ENCODE peak calls at places on chromosomes 16 and 17, in eight cellular contexts. One of them, this sample, is unnamed.
A peak's percentile ranks its signal among the peaks of the same experiment; 100 is the strongest.

GRCh38 chr17:75340636-75341035 is 51.4 kb upstream of the SLC25A19 start:
- DNase-seq in HCT116: no peak
- DNase-seq in hepatocyte: no peak
- DNase-seq in PC-3: no peak
- DNase-seq in SK-N-SH: no peak
- DNase-seq in GM23248: peak; percentile 60
- DNase-seq in MM.1S: no peak
- DNase-seq in neural progenitor cell: no peak
- DNase-seq in this sample: no peak

GRCh38 chr17:76546556-76547182 is 6.8 kb downstream of the PRCD start:
- DNase-seq in HCT116: no peak
- DNase-seq in hepatocyte: no peak
- DNase-seq in PC-3: peak; percentile 99
- DNase-seq in SK-N-SH: peak; percentile 23
- DNase-seq in GM23248: peak; percentile 93
- DNase-seq in MM.1S: no peak
- DNase-seq in neural progenitor cell: no peak
- DNase-seq in this sample: no peak

GRCh38 chr16:81279375-81279774 is 35.4 kb upstream of the GAN start:
- DNase-seq in HCT116: no peak
- DNase-seq in hepatocyte: no peak
- DNase-seq in PC-3: peak; percentile 23
- DNase-seq in SK-N-SH: no peak
- DNase-seq in GM23248: peak; percentile 62
- DNase-seq in MM.1S: no peak
- DNase-seq in neural progenitor cell: no peak
- DNase-seq in this sample: no peak

GRCh38 chr17:1000597-1001490 is 3.9 kb downstream of the TIMM22 start:
- DNase-seq in HCT116: no peak
- DNase-seq in hepatocyte: peak; percentile 42
- DNase-seq in PC-3: no peak
- DNase-seq in SK-N-SH: no peak
- DNase-seq in GM23248: peak; percentile 51
- DNase-seq in MM.1S: no peak
- DNase-seq in neural progenitor cell: no peak
- DNase-seq in this sample: no peak

GRCh38 chr16:3171855-3172593 is 16.0 kb upstream of the OR1F1 start:
- DNase-seq in HCT116: no peak
- DNase-seq in hepatocyte: no peak
- DNase-seq in PC-3: no peak
- DNase-seq in SK-N-SH: peak; percentile 51
- DNase-seq in GM23248: peak; percentile 15
- DNase-seq in MM.1S: peak; percentile 44
- DNase-seq in neural progenitor cell: peak; percentile 49
- DNase-seq in this sample: no peak

GRCh38 chr16:9791566-9791965 is 390.7 kb downstream of the GRIN2A start:
- DNase-seq in HCT116: no peak
- DNase-seq in hepatocyte: no peak
- DNase-seq in PC-3: no peak
- DNase-seq in SK-N-SH: no peak
- DNase-seq in GM23248: no peak
- DNase-seq in MM.1S: no peak
- DNase-seq in neural progenitor cell: peak; percentile 18
- DNase-seq in this sample: no peak

GRCh38 chr17:30113213-30113612 is 3.4 kb upstream of the NSRP1 start:
- DNase-seq in HCT116: no peak
- DNase-seq in hepatocyte: no peak
- DNase-seq in PC-3: peak; percentile 96
- DNase-seq in SK-N-SH: no peak
- DNase-seq in GM23248: no peak
- DNase-seq in MM.1S: peak; percentile 88
- DNase-seq in neural progenitor cell: no peak
- DNase-seq in this sample: no peak

GRCh38 chr17:60641810-60642220 is 35.8 kb upstream of the BCAS3 start:
- DNase-seq in HCT116: peak; percentile 78
- DNase-seq in hepatocyte: peak; percentile 91
- DNase-seq in PC-3: peak; percentile 93
- DNase-seq in SK-N-SH: peak; percentile 75
- DNase-seq in GM23248: peak; percentile 81
- DNase-seq in MM.1S: peak; percentile 65
- DNase-seq in neural progenitor cell: peak; percentile 78
- DNase-seq in this sample: peak; percentile 68

GRCh38 chr16:88002749-88003148 is 51.5 kb downstream of the BANP start:
- DNase-seq in HCT116: no peak
- DNase-seq in hepatocyte: no peak
- DNase-seq in PC-3: no peak
- DNase-seq in SK-N-SH: no peak
- DNase-seq in GM23248: no peak
- DNase-seq in MM.1S: no peak
- DNase-seq in neural progenitor cell: no peak
- DNase-seq in this sample: no peak

GRCh38 chr17:70563301-70563820 is 394.0 kb downstream of the KCNJ2 start:
- DNase-seq in HCT116: no peak
- DNase-seq in hepatocyte: peak; percentile 19
- DNase-seq in PC-3: no peak
- DNase-seq in SK-N-SH: no peak
- DNase-seq in GM23248: no peak
- DNase-seq in MM.1S: no peak
- DNase-seq in neural progenitor cell: no peak
- DNase-seq in this sample: no peak

GRCh38 chr17:7716299-7716886 is 1.2 kb upstream of the DNAH2 start:
- DNase-seq in HCT116: no peak
- DNase-seq in hepatocyte: peak; percentile 6
- DNase-seq in PC-3: no peak
- DNase-seq in SK-N-SH: no peak
- DNase-seq in GM23248: no peak
- DNase-seq in MM.1S: no peak
- DNase-seq in neural progenitor cell: no peak
- DNase-seq in this sample: no peak

GRCh38 chr16:10868562-10869469 is 8.2 kb upstream of the CIITA start:
- DNase-seq in HCT116: no peak
- DNase-seq in hepatocyte: no peak
- DNase-seq in PC-3: no peak
- DNase-seq in SK-N-SH: no peak
- DNase-seq in GM23248: no peak
- DNase-seq in MM.1S: peak; percentile 59
- DNase-seq in neural progenitor cell: no peak
- DNase-seq in this sample: peak; percentile 94

GRCh38 chr16:10206215-10206614 is 24.0 kb upstream of the GRIN2A start:
- DNase-seq in HCT116: peak; percentile 8
- DNase-seq in hepatocyte: no peak
- DNase-seq in PC-3: peak; percentile 59
- DNase-seq in SK-N-SH: no peak
- DNase-seq in GM23248: no peak
- DNase-seq in MM.1S: no peak
- DNase-seq in neural progenitor cell: no peak
- DNase-seq in this sample: no peak

GRCh38 chr17:35889241-35889640 is 9.1 kb upstream of the CCL5 start:
- DNase-seq in HCT116: no peak
- DNase-seq in hepatocyte: no peak
- DNase-seq in PC-3: no peak
- DNase-seq in SK-N-SH: no peak
- DNase-seq in GM23248: no peak
- DNase-seq in MM.1S: no peak
- DNase-seq in neural progenitor cell: no peak
- DNase-seq in this sample: no peak

GRCh38 chr16:84836234-84836647 is 16.5 kb downstream of the CRISPLD2 start:
- DNase-seq in HCT116: no peak
- DNase-seq in hepatocyte: peak; percentile 79
- DNase-seq in PC-3: peak; percentile 57
- DNase-seq in SK-N-SH: peak; percentile 42
- DNase-seq in GM23248: peak; percentile 100
- DNase-seq in MM.1S: no peak
- DNase-seq in neural progenitor cell: peak; percentile 85
- DNase-seq in this sample: no peak

GRCh38 chr17:4175921-4176802 is 33.2 kb downstream of the CYB5D2 start:
- DNase-seq in HCT116: no peak
- DNase-seq in hepatocyte: no peak
- DNase-seq in PC-3: no peak
- DNase-seq in SK-N-SH: no peak
- DNase-seq in GM23248: no peak
- DNase-seq in MM.1S: no peak
- DNase-seq in neural progenitor cell: no peak
- DNase-seq in this sample: no peak

GRCh38 chr17:58059141-58059540 is 24.1 kb upstream of the DYNLL2 start:
- DNase-seq in HCT116: no peak
- DNase-seq in hepatocyte: no peak
- DNase-seq in PC-3: peak; percentile 28
- DNase-seq in SK-N-SH: no peak
- DNase-seq in GM23248: no peak
- DNase-seq in MM.1S: no peak
- DNase-seq in neural progenitor cell: no peak
- DNase-seq in this sample: no peak

GRCh38 chr17:58066409-58066808 is 16.8 kb upstream of the DYNLL2 start:
- DNase-seq in HCT116: no peak
- DNase-seq in hepatocyte: no peak
- DNase-seq in PC-3: no peak
- DNase-seq in SK-N-SH: no peak
- DNase-seq in GM23248: no peak
- DNase-seq in MM.1S: no peak
- DNase-seq in neural progenitor cell: no peak
- DNase-seq in this sample: no peak

GRCh38 chr17:58056476-58056875 is 26.7 kb upstream of the DYNLL2 start:
- DNase-seq in HCT116: no peak
- DNase-seq in hepatocyte: no peak
- DNase-seq in PC-3: peak; percentile 69
- DNase-seq in SK-N-SH: no peak
- DNase-seq in GM23248: no peak
- DNase-seq in MM.1S: no peak
- DNase-seq in neural progenitor cell: no peak
- DNase-seq in this sample: no peak

DNA sequence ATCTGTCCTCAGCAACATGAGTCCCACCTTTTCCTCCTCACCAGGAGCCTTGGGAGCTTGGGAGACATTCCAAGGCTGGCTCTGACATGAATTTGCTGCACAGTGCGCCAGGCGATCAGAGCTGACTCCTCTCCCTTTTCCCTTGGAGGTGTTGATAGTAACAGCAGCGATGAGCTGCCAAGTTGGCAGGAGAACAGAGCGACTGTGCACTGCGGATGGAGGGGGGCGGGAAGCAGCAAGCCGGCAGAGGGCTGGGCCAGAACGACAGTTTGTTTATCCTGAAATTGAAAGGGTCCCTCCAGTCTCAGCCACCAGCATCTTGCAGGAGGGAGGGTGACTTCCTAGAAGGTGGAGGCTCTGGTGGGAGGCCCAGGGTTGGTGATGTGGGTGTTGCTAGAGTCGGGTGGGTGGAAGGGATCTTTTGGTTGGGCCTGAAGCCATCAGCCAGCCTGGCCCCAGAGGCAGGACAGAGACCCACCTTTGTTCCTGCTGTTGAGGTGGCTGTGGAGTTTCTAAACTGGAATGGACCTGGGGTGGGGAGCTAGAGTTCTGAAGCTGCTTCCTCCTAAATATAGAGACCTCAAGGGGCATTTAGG is 22.5 kb upstream of the DYNLL2 start:
- DNase-seq in HCT116: no peak
- DNase-seq in hepatocyte: peak; percentile 22
- DNase-seq in PC-3: no peak
- DNase-seq in SK-N-SH: no peak
- DNase-seq in GM23248: peak; percentile 42
- DNase-seq in MM.1S: no peak
- DNase-seq in neural progenitor cell: no peak
- DNase-seq in this sample: no peak
- TF ChIP-seq EZH2phosphoT487 in HCT116: no peak
- TF ChIP-seq EZH2phosphoT487 in hepatocyte: no peak
- TF ChIP-seq EZH2phosphoT487 in PC-3: no peak
- TF ChIP-seq EZH2phosphoT487 in SK-N-SH: no peak
- TF ChIP-seq EZH2phosphoT487 in GM23248: no peak
- TF ChIP-seq EZH2phosphoT487 in MM.1S: no peak
- TF ChIP-seq EZH2phosphoT487 in neural progenitor cell: no peak
- TF ChIP-seq EZH2phosphoT487 in this sample: no peak

DNA sequence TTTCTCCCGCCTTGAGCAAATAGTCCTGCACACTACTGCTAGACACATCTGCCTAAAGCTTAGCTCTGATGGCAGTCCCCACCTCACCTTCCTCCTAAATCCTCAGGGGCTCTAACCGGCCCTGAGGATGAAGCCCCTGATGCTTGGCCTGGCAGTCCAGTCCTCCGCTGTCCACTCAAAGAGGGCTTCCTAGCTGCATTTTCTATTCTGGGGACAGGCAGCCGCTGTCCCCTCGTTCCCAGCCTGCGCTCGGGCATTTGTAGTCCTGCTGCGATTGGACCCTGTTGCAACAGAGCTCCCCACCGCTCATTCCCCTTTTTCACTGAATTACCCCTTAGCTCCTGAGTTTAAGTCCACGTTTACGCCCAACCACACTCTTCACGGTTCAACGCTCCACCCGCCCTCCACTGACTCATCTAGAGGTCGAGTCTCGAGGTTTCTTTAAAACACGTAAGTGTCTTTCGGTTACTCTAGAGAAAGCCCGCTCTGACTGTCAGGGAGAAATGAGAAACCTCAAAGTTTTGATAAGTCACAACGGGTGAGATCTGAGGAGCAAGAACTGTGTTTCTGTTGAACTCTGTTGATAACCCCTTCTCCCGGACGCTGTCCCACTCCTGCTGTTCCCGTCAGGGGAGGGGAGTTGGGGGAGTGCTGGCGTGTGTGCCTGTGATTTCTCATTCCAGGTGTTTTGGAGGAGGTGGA is 4.5 kb downstream of the CCR7 start:
- DNase-seq in HCT116: no peak
- DNase-seq in hepatocyte: peak; percentile 5
- DNase-seq in PC-3: no peak
- DNase-seq in SK-N-SH: no peak
- DNase-seq in GM23248: peak; percentile 36
- DNase-seq in MM.1S: peak; percentile 89
- DNase-seq in neural progenitor cell: no peak
- DNase-seq in this sample: peak; percentile 66
- TF ChIP-seq EZH2phosphoT487 in HCT116: no peak
- TF ChIP-seq EZH2phosphoT487 in hepatocyte: no peak
- TF ChIP-seq EZH2phosphoT487 in PC-3: no peak
- TF ChIP-seq EZH2phosphoT487 in SK-N-SH: no peak
- TF ChIP-seq EZH2phosphoT487 in GM23248: no peak
- TF ChIP-seq EZH2phosphoT487 in MM.1S: no peak
- TF ChIP-seq EZH2phosphoT487 in neural progenitor cell: no peak
- TF ChIP-seq EZH2phosphoT487 in this sample: no peak

DNA sequence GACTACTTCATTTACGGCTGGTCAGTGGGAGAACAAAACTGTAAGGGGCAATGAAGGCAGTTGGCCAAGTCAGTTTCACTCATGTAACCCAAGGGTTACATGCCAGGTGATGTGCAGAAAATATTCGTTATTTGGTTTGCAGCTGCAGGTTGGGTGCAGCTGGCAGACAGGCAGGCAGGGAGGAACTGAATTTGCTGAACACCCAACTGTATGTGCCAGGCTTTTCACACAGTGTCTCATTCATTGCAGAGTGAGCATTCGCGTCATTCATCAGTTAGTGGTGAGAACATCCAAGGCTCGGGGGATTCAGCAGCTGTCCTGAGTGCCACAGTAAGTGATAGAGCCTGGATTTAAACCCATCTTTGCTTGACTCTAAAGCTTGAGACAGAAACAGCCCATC is 59.7 kb downstream of the ABCC6 start:
- DNase-seq in HCT116: no peak
- DNase-seq in hepatocyte: no peak
- DNase-seq in PC-3: no peak
- DNase-seq in SK-N-SH: no peak
- DNase-seq in GM23248: no peak
- DNase-seq in MM.1S: no peak
- DNase-seq in neural progenitor cell: no peak
- DNase-seq in this sample: no peak
- TF ChIP-seq EZH2phosphoT487 in HCT116: no peak
- TF ChIP-seq EZH2phosphoT487 in hepatocyte: no peak
- TF ChIP-seq EZH2phosphoT487 in PC-3: no peak
- TF ChIP-seq EZH2phosphoT487 in SK-N-SH: no peak
- TF ChIP-seq EZH2phosphoT487 in GM23248: no peak
- TF ChIP-seq EZH2phosphoT487 in MM.1S: no peak
- TF ChIP-seq EZH2phosphoT487 in neural progenitor cell: no peak
- TF ChIP-seq EZH2phosphoT487 in this sample: no peak

GRCh38 chr16:89581045-89581695 is 5.6 kb downstream of the CPNE7 start:
- DNase-seq in HCT116: peak; percentile 66
- DNase-seq in hepatocyte: peak; percentile 76
- DNase-seq in PC-3: peak; percentile 89
- DNase-seq in SK-N-SH: no peak
- DNase-seq in GM23248: peak; percentile 99
- DNase-seq in MM.1S: no peak
- DNase-seq in neural progenitor cell: no peak
- DNase-seq in this sample: no peak
- TF ChIP-seq EZH2phosphoT487 in HCT116: no peak
- TF ChIP-seq EZH2phosphoT487 in hepatocyte: no peak
- TF ChIP-seq EZH2phosphoT487 in PC-3: no peak
- TF ChIP-seq EZH2phosphoT487 in SK-N-SH: no peak
- TF ChIP-seq EZH2phosphoT487 in GM23248: no peak
- TF ChIP-seq EZH2phosphoT487 in MM.1S: no peak
- TF ChIP-seq EZH2phosphoT487 in neural progenitor cell: no peak
- TF ChIP-seq EZH2phosphoT487 in this sample: no peak